ENCODE peak calls at places on chromosomes 2 and 18, in four cellular contexts. V is IMR-90, F is mesendoderm, R is H1. O is an unnamed sample.

GRCh38 chr2:239674101-239674980 is 273.5 kb upstream of the HDAC4 start:
- DNase-seq in R (no peak), V (no peak), F (no peak), O (peak)

GRCh38 chr2:240596080-240596460 is 9.5 kb downstream of the CAPN10 start:
- DNase-seq in V (no peak), F (no peak), R (no peak), O (no peak)

GRCh38 chr2:45836316-45836715 is 184.8 kb downstream of the PRKCE start:
- DNase-seq in V (no peak), R (peak), F (no peak), O (no peak)

GRCh38 chr18:40974448-40974847 is 980.6 kb upstream of the PIK3C3 start:
- DNase-seq in R (no peak), F (no peak), V (no peak), O (no peak)

GRCh38 chr2:7292154-7292553 is 374.9 kb downstream of the RNF144A start:
- DNase-seq in V (no peak), F (no peak), R (no peak), O (no peak)

GRCh38 chr2:231764124-231764523 is 17.0 kb downstream of the PDE6D start:
- DNase-seq in F (no peak), V (no peak), R (no peak), O (no peak)

GRCh38 chr2:54081574-54081973 is 33.8 kb upstream of the ACYP2 start:
- DNase-seq in R (no peak), F (peak), V (peak), O (no peak)

GRCh38 chr2:147096671-147097070 is 748.2 kb upstream of the ACVR2A start:
- DNase-seq in R (no peak), V (no peak), F (no peak), O (no peak)

GRCh38 chr2:49175831-49176230 is 21.5 kb upstream of the FSHR start:
- DNase-seq in V (no peak), F (peak), R (no peak), O (no peak)

GRCh38 chr2:120222186-120223033 is 790 bp downstream of the TMEM185B start:
- DNase-seq in V (no peak), F (no peak), R (no peak), O (peak)

GRCh38 chr2:240293865-240294461 is 141.5 kb upstream of the GPC1 start:
- DNase-seq in F (peak), V (peak), R (no peak), O (no peak)

GRCh38 chr2:237601453-237602116 is 11.1 kb upstream of the RAB17 start:
- DNase-seq in V (no peak), R (no peak), F (peak), O (peak)

GRCh38 chr2:30147715-30148611 is 1.2 kb downstream of the YPEL5 start:
- DNase-seq in R (peak), V (peak), F (peak), O (peak)

GRCh38 chr2:207265849-207266248 is 100.1 kb upstream of the KLF7 start:
- DNase-seq in R (no peak), F (no peak), V (no peak), O (no peak)

GRCh38 chr18:9404565-9405060 is 70.0 kb downstream of the TWSG1 start:
- DNase-seq in F (no peak), V (no peak), R (no peak), O (no peak)

GRCh38 chr18:22434973-22435608 is 17.4 kb upstream of the CTAGE1 start:
- DNase-seq in F (no peak), V (peak), R (no peak), O (no peak)

GRCh38 chr2:74212702-74213410 is 14.4 kb downstream of the MTHFD2 start:
- DNase-seq in R (no peak), V (no peak), F (no peak), O (no peak)

GRCh38 chr2:8579686-8580085 is 102.2 kb upstream of the ID2 start:
- DNase-seq in R (no peak), F (no peak), V (no peak), O (no peak)

GRCh38 chr2:39898934-39899333 is 119.9 kb upstream of the THUMPD2 start:
- DNase-seq in F (no peak), V (no peak), R (no peak), O (no peak)

GRCh38 chr2:112152476-112153178 is 14.4 kb downstream of the FBLN7 start:
- DNase-seq in R (peak), V (no peak), F (no peak), O (no peak)

GRCh38 chr18:28159055-28159454 is 17.9 kb downstream of the CDH2 start:
- DNase-seq in V (no peak), R (no peak), F (peak), O (peak)

GRCh38 chr2:182372661-182373060 is 54.2 kb downstream of the PDE1A start:
- DNase-seq in R (no peak), V (peak), F (peak), O (no peak)

GRCh38 chr18:51074605-51075004 is 44.6 kb downstream of the SMAD4 start:
- DNase-seq in R (no peak), F (no peak), V (no peak), O (no peak)

GRCh38 chr2:16319425-16320245 is 346.0 kb downstream of the CYRIA start:
- DNase-seq in V (no peak), R (no peak), F (no peak), O (no peak)

GRCh38 chr2:143205106-143205764 is 76.0 kb downstream of the ARHGAP15 start:
- DNase-seq in F (no peak), V (peak), R (no peak), O (no peak)

GRCh38 chr2:183665976-183666375 is 541.7 kb downstream of the NUP35 start:
- DNase-seq in R (no peak), V (no peak), F (peak), O (no peak)

GRCh38 chr2:128535928-128536327 is 217.3 kb upstream of the HS6ST1 start:
- DNase-seq in V (peak), F (peak), R (no peak), O (no peak)

GRCh38 chr2:35410431-35411061 is 945.0 kb upstream of the CRIM1 start:
- DNase-seq in R (peak), V (peak), F (peak), O (peak)

GRCh38 chr2:138610201-138610945 is 108.8 kb downstream of the SPOPL start:
- DNase-seq in R (no peak), V (no peak), F (no peak), O (no peak)

GRCh38 chr2:149826471-149827125 is 239.0 kb upstream of the MMADHC start:
- DNase-seq in V (peak), R (no peak), F (no peak), O (no peak)

GRCh38 chr18:10660485-10660884 is 134.7 kb downstream of the NAPG start:
- DNase-seq in F (no peak), V (peak), R (no peak), O (no peak)

GRCh38 chr2:165927353-165927752 is 26.2 kb downstream of the TTC21B start:
- DNase-seq in F (no peak), V (peak), R (no peak), O (no peak)

GRCh38 chr2:156874707-156875106 is 382.8 kb upstream of the GALNT5 start:
- DNase-seq in R (no peak), V (no peak), F (peak), O (no peak)

GRCh38 chr2:26298286-26298637 is 47.7 kb upstream of the SELENOI start:
- DNase-seq in V (no peak), R (no peak), F (no peak), O (no peak)

DNA sequence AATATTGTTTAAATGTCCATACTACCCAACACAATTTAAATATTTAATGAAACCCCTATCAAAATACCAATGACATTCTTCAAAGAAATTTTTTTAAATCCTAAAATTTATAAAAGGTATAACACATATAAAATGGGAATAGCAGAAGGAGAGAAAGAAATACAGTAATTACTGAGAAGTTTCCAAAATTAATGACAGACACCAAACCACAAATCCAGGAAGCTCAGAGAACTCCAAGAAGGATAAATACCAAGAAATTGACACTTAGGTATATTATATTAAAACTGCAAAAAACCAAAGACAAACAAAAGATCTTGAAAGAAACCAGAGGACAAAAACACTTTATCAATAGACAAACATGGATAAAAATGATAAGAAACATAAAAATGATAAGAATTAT is 101.1 kb downstream of the MEMO1 start:
- DNase-seq in F (no peak), R (no peak), V (no peak), O (no peak)
- H3K56ac ChIP-seq in F (no peak), R (no peak), V (no peak), O (no peak)

GRCh38 chr18:36196239-36196995 is 9.1 kb downstream of the MOCOS start:
- DNase-seq in V (no peak), F (no peak), R (no peak), O (no peak)

GRCh38 chr18:36200354-36200771 is 13.1 kb downstream of the MOCOS start:
- DNase-seq in F (no peak), V (no peak), R (no peak), O (no peak)

GRCh38 chr18:36199691-36200295 is 12.5 kb downstream of the MOCOS start:
- DNase-seq in R (no peak), V (no peak), F (no peak), O (no peak)

GRCh38 chr18:36203360-36203895 is 16.1 kb downstream of the MOCOS start:
- DNase-seq in V (no peak), F (no peak), R (no peak), O (no peak)

DNA sequence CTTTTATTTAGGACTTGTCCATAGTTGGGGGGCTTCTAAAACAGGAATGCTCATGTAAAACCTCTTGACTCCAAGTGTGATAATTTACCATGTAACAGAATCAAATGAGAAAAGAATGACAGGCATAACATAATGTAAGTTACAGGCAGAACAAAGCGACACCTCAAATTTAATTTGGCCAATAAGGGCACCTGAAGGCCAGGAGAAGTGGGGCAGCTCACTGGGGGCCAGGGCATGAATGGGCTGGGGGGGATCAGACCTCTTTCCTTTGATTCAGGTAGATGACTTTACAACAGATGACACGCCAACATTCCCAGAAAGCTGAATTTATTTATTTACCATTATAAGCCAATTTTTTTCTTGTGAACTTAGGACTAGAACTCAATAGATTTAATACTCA is 14.5 kb downstream of the MOCOS start:
- DNase-seq in F (no peak), V (no peak), R (no peak), O (no peak)
- H3K56ac ChIP-seq in F (no peak), V (no peak), R (no peak), O (no peak)

DNA sequence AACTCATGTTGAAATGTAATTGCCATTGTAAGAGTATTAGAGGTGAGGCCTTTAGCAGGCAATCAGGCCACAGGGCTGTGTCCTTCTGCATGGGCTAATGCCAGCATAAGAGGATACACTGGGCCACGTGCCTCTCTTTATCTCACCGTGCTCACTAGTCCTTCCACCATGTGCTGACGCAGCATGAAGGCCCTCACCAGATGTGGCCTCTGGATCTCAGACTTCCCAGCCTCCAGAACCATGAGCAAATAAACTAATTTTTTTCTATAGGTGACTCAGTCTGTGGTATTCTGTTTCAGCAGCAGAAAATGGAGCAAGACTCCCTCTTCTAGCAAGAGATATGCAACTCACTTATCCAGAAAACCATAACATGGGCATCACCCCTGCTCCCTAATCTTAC is 149.7 kb upstream of the ZNF236 start:
- DNase-seq in F (no peak), V (peak), R (no peak), O (no peak)
- H3K56ac ChIP-seq in F (no peak), V (no peak), R (no peak), O (no peak)

DNA sequence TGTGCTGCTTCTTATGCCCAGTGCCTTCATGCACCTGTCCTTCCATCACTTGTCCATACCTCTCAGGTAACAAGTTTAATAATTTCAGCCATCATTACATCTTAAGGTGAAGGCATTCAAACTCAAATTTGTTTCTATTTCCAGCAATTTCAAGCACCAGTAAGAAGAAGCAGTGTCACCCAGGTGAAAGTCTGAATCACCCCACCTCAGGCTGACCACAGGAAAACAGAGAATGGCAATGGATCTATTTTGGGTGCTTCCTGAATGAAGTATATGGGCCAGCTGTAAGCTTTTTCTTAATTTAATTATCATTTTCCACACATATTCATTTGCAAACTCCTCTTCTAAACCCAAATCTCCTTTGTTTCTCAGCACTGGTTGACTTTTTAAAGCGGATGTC is 372.7 kb upstream of the SOX11 start:
- DNase-seq in F (no peak), R (no peak), V (no peak), O (no peak)
- H3K56ac ChIP-seq in F (no peak), R (no peak), V (no peak), O (no peak)

GRCh38 chr2:108625828-108626195 is 91.5 kb downstream of the LIMS1 start:
- DNase-seq in F (no peak), V (no peak), R (no peak), O (no peak)
- H3K56ac ChIP-seq in F (no peak), V (no peak), R (no peak), O (no peak)

GRCh38 chr18:46700026-46700425 is 43.0 kb upstream of the LOXHD1 start:
- DNase-seq in F (no peak), V (no peak), R (no peak), O (no peak)

GRCh38 chr18:46696702-46697101 is 39.7 kb upstream of the LOXHD1 start:
- DNase-seq in F (no peak), R (no peak), V (no peak), O (no peak)

DNA sequence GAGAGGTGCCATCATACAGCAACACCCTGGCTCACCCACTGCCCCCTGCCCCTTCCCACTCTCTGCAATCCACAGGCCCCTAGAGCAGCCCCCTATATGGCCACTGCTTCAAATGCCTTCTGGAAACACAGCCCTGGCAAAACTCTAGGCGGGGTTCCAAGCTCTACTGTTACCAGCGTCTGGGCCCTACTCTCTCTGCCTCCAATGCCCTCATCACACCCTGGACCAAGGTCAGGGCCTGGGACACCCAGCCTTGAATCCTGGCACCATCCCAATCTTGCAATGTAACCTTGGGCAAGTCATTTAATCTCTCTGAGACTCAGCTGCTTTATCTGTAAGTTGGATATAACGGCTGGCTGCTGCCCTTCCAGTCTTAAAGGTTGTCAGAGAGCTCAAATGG is 39.2 kb upstream of the LOXHD1 start:
- DNase-seq in V (no peak), R (no peak), F (no peak), O (no peak)
- H3K56ac ChIP-seq in V (no peak), R (no peak), F (no peak), O (no peak)